ENCODE peak calls at places on chromosome 17, in four cellular contexts. N, A, R and H are unnamed samples.

GRCh38 chr17:77690271-77691161 is 268.0 kb upstream of the TNRC6C start:
- DNase-seq in R (no peak), A (no peak), N (no peak), H (peak)

GRCh38 chr17:1227917-1228751 is 42.1 kb upstream of the BHLHA9 start:
- DNase-seq in R (no peak), A (no peak), N (peak), H (peak)

GRCh38 chr17:40433551-40434384 is 9.5 kb upstream of the IGFBP4 start:
- DNase-seq in A (no peak), N (peak), R (no peak), H (peak)

GRCh38 chr17:47120521-47121095 is 68.5 kb downstream of the CDC27 start:
- DNase-seq in R (peak), A (no peak), N (no peak), H (no peak)

GRCh38 chr17:82356028-82356427 is 3.0 kb upstream of the TEX19 start:
- DNase-seq in R (no peak), N (no peak), A (no peak), H (no peak)

GRCh38 chr17:57645950-57646686 is 99.0 kb downstream of the CCDC182 start:
- DNase-seq in A (no peak), R (peak), N (no peak), H (no peak)

GRCh38 chr17:34639706-34640425 is 60.5 kb downstream of the TMEM132E start:
- DNase-seq in N (no peak), A (no peak), R (no peak), H (no peak)

GRCh38 chr17:19877546-19877945 is 9.8 kb upstream of the ULK2 start:
- DNase-seq in A (no peak), R (no peak), N (no peak), H (no peak)

GRCh38 chr17:60442271-60443201 is 20.2 kb downstream of the CHCT1 start:
- DNase-seq in A (no peak), N (peak), R (peak), H (no peak)

GRCh38 chr17:81890447-81891302 is 711 bp downstream of the ALYREF start:
- DNase-seq in R (no peak), A (no peak), N (no peak), H (peak)

GRCh38 chr17:40087049-40087794 is 13.2 kb downstream of the NR1D1 start:
- DNase-seq in A (no peak), N (no peak), R (no peak), H (no peak)

GRCh38 chr17:45731459-45731858 is 52.7 kb upstream of the CRHR1 start:
- DNase-seq in R (no peak), A (no peak), N (no peak), H (no peak)

GRCh38 chr17:68355093-68355492 is 63.8 kb downstream of the ARSG start:
- DNase-seq in A (no peak), R (peak), N (no peak), H (no peak)

GRCh38 chr17:43403846-43404245 is 5.1 kb downstream of the ARL4D start:
- DNase-seq in A (no peak), N (peak), R (no peak), H (no peak)
- H4K5ac ChIP-seq in A (no peak), N (peak), R (peak), H (no peak)

GRCh38 chr17:70336411-70336810 is 167.1 kb downstream of the KCNJ2 start:
- DNase-seq in A (no peak), N (no peak), R (no peak), H (no peak)
- H4K5ac ChIP-seq in A (no peak), N (no peak), R (no peak), H (no peak)

DNA sequence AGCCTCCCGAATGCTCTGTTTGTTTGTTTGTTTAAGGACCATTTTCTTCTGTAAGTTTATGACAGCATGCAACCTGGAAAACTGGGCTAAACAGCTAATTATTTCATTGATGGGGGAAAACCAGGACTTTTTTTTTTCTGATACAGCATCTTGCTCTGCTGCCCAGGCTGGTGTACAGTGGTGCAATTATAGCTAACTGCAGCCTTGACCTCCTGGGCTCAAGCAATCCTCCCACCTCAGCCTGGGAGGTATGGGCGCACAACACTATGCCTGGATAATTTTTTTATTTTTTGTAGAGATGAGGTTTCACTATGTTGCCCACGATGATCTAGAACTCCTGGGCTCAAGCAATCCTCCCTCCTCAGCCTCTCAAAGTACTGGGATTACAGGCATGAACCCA is 37.3 kb downstream of the GPATCH8 start:
- DNase-seq in A (no peak), R (no peak), N (no peak), H (no peak)
- H4K5ac ChIP-seq in A (no peak), R (no peak), N (no peak), H (no peak)

GRCh38 chr17:35892091-35892637 is 12.0 kb upstream of the CCL5 start:
- DNase-seq in A (no peak), R (peak), N (no peak), H (no peak)

GRCh38 chr17:35890774-35891155 is 10.6 kb upstream of the CCL5 start:
- DNase-seq in R (no peak), N (peak), A (no peak), H (peak)

GRCh38 chr17:35889241-35889640 is 9.1 kb upstream of the CCL5 start:
- DNase-seq in A (no peak), R (no peak), N (no peak), H (no peak)

GRCh38 chr17:35889818-35890773 is 9.9 kb upstream of the CCL5 start:
- DNase-seq in R (peak), A (no peak), N (no peak), H (no peak)

DNA sequence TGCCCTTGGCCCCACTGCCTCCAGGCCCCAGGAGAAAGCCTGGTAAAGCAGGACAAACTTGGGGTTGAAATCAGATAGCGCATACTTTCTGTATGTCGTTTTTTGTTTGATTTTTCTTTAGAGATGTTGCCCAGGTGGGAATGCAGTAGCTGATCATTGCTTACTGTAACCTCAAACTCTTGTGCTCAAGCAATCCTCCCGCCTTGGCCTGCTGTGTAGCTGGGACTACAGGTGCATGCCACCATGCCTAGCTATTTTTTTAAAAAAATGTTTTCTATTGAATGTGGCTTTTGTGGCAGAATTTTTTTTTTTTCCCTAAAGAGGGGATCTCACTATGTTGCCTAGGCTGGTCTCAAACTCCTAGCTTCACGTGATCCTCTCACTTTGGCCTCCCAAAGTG is 11.1 kb upstream of the CCL5 start:
- DNase-seq in N (no peak), A (no peak), R (no peak), H (no peak)
- H4K5ac ChIP-seq in N (no peak), A (no peak), R (no peak), H (no peak)

GRCh38 chr17:67126983-67127382 is 82.6 kb downstream of the CACNG1 start:
- DNase-seq in A (no peak), N (no peak), R (no peak), H (no peak)

GRCh38 chr17:67125924-67126323 is 81.6 kb downstream of the CACNG1 start:
- DNase-seq in N (peak), R (no peak), A (no peak), H (no peak)

GRCh38 chr17:67123692-67124091 is 79.3 kb downstream of the CACNG1 start:
- DNase-seq in R (no peak), A (no peak), N (no peak), H (no peak)

GRCh38 chr17:67124469-67125148 is 80.3 kb downstream of the CACNG1 start:
- DNase-seq in N (no peak), A (no peak), R (no peak), H (no peak)

GRCh38 chr17:67125417-67125816 is 81.1 kb downstream of the CACNG1 start:
- DNase-seq in R (no peak), A (no peak), N (peak), H (no peak)
- H4K5ac ChIP-seq in R (no peak), A (no peak), N (no peak), H (no peak)